ENCODE peak calls at places on chromosomes 4 and X, in eight cellular contexts. G is retina; A is epithelial cell of proximal tubule; E is heart right ventricle; W is NCI-H1694; C is activated CD8-positive, alpha-beta memory T cell treated with anti-CD3 and anti-CD28 coated beads, Interleukin-2, amount 50 U/mL, for 4 hours; F is erythroblast; P is MM.1S. R is an unnamed sample.

GRCh38 chr4:38368612-38369011 is 295.4 kb upstream of the KLF3 start:
- DNase-seq in G (no peak), A (no peak), E (no peak), W (no peak), C (no peak), F (no peak), P (no peak), R (no peak)

GRCh38 chr4:20109395-20109794 is 142.3 kb upstream of the SLIT2 start:
- DNase-seq in G (no peak), A (no peak), E (no peak), W (no peak), C (no peak), F (no peak), P (no peak), R (peak; percentile 60)

GRCh38 chrX:15686818-15687685 is 22.4 kb upstream of the CLTRN start:
- DNase-seq in G (peak; percentile 56), A (no peak), E (peak; percentile 39), W (peak; percentile 41), C (peak; percentile 58), F (peak; percentile 61), P (peak; percentile 61), R (peak; percentile 77)

GRCh38 chr4:19803406-19803805 is 448.3 kb upstream of the SLIT2 start:
- DNase-seq in G (no peak), A (no peak), E (no peak), W (no peak), C (no peak), F (no peak), P (no peak), R (no peak)

GRCh38 chr4:134328741-134329140 is 127.2 kb upstream of the PABPC4L start:
- DNase-seq in G (no peak), A (no peak), E (no peak), W (no peak), C (no peak), F (no peak), P (no peak), R (no peak)

GRCh38 chr4:8210631-8211030 is 11.5 kb downstream of the SH3TC1 start:
- DNase-seq in G (no peak), A (no peak), E (no peak), W (no peak), C (no peak), F (no peak), P (no peak), R (no peak)

GRCh38 chrX:131067216-131067615 is 9.1 kb downstream of the ARHGAP36 start:
- DNase-seq in G (no peak), A (no peak), E (no peak), W (no peak), C (no peak), F (no peak), P (no peak), R (no peak)

GRCh38 chrX:1281511-1281910 is 12.9 kb downstream of the CSF2RA start:
- DNase-seq in G (no peak), A (no peak), E (no peak), W (no peak), C (no peak), F (no peak), P (no peak), R (peak; percentile 1)

GRCh38 chr4:157421365-157421764 is 200.8 kb downstream of the GRIA2 start:
- DNase-seq in G (no peak), A (peak; percentile 18), E (no peak), W (no peak), C (no peak), F (no peak), P (no peak), R (peak; percentile 16)

GRCh38 chr4:48557478-48557877 is 67.4 kb downstream of the ZAR1 start:
- DNase-seq in G (no peak), A (no peak), E (no peak), W (no peak), C (no peak), F (peak; percentile 24), P (no peak), R (no peak)

GRCh38 chr4:142236268-142236667 is 599.9 kb downstream of the IL15 start:
- DNase-seq in G (no peak), A (no peak), E (no peak), W (no peak), C (no peak), F (no peak), P (no peak), R (no peak)

GRCh38 chr4:83125738-83126141 is 11.2 kb upstream of the PLAC8 start:
- DNase-seq in G (no peak), A (no peak), E (no peak), W (no peak), C (peak; percentile 33), F (no peak), P (no peak), R (no peak)

GRCh38 chr4:163398238-163398637 is 54.5 kb downstream of the NPY5R start:
- DNase-seq in G (no peak), A (no peak), E (no peak), W (no peak), C (no peak), F (no peak), P (no peak), R (no peak)

GRCh38 chr4:128831526-128832252 is 22.2 kb downstream of the JADE1 start:
- DNase-seq in G (peak; percentile 66), A (no peak), E (peak; percentile 11), W (no peak), C (no peak), F (no peak), P (no peak), R (no peak)